ENCODE peak calls at places on chromosomes 6 and 20, in six cellular contexts. S is cardiac muscle cell, I is WERI-Rb-1, H is BJ, G is mesothelial cell of epicardium, K is NB4. P is an unnamed sample.

GRCh38 chr6:25659633-25660368 is 7.8 kb downstream of the SCGN start:
- DNase-seq in S (no peak), I (no peak), H (no peak), G (no peak), K (no peak), P (no peak)

GRCh38 chr6:98529364-98529763 is 305.0 kb upstream of the POU3F2 start:
- DNase-seq in S (no peak), I (no peak), H (no peak), G (no peak), K (no peak), P (no peak)

GRCh38 chr20:41482647-41483552 is 116.3 kb upstream of the EMILIN3 start:
- DNase-seq in S (no peak), I (peak; percentile 65), H (peak; percentile 91), G (no peak), K (no peak), P (no peak)

GRCh38 chr6:5510331-5510730 is 249.0 kb downstream of the FARS2 start:
- DNase-seq in S (no peak), I (no peak), H (no peak), G (no peak), K (no peak), P (no peak)

GRCh38 chr6:68876792-68877493 is 241.9 kb downstream of the ADGRB3 start:
- DNase-seq in S (peak; percentile 57), I (no peak), H (no peak), G (no peak), K (peak; percentile 30), P (no peak)

GRCh38 chr6:13273931-13274706 is 54.2 kb downstream of the TBC1D7 start:
- DNase-seq in S (no peak), I (no peak), H (no peak), G (no peak), K (peak; percentile 88), P (peak; percentile 47)

GRCh38 chr6:142926177-142926493 is 18.8 kb downstream of the HIVEP2 start:
- DNase-seq in S (no peak), I (no peak), H (no peak), G (no peak), K (no peak), P (no peak)

GRCh38 chr6:38131527-38131965 is 312.0 kb downstream of the ZFAND3 start:
- DNase-seq in S (no peak), I (no peak), H (peak; percentile 94), G (no peak), K (no peak), P (no peak)

GRCh38 chr20:46994341-46994740 is 99.7 kb downstream of the EYA2 start:
- DNase-seq in S (no peak), I (no peak), H (no peak), G (no peak), K (no peak), P (no peak)

GRCh38 chr20:53576586-53577318 is 16.9 kb downstream of the ZNF217 start:
- DNase-seq in S (no peak), I (no peak), H (no peak), G (peak; percentile 9), K (no peak), P (no peak)

GRCh38 chr20:35327074-35327976 is 35.1 kb upstream of the FAM83C start:
- DNase-seq in S (no peak), I (no peak), H (no peak), G (no peak), K (no peak), P (no peak)

GRCh38 chr6:52686878-52687699 is 16.2 kb downstream of the TMEM14A start:
- DNase-seq in S (no peak), I (no peak), H (no peak), G (no peak), K (no peak), P (no peak)

GRCh38 chr6:110897433-110897832 is 22.8 kb downstream of the AMD1 start:
- DNase-seq in S (no peak), I (no peak), H (no peak), G (no peak), K (peak; percentile 37), P (no peak)

GRCh38 chr20:20362774-20363435 is 5.0 kb upstream of the INSM1 start:
- DNase-seq in S (peak; percentile 30), I (no peak), H (no peak), G (no peak), K (peak; percentile 31), P (no peak)

GRCh38 chr6:36650848-36651247 is 27.7 kb upstream of the CDKN1A start:
- DNase-seq in S (no peak), I (no peak), H (no peak), G (no peak), K (peak; percentile 82), P (no peak)

GRCh38 chr20:25361287-25361683 is 29.4 kb downstream of the ABHD12 start:
- DNase-seq in S (no peak), I (no peak), H (no peak), G (no peak), K (no peak), P (no peak)

DNA sequence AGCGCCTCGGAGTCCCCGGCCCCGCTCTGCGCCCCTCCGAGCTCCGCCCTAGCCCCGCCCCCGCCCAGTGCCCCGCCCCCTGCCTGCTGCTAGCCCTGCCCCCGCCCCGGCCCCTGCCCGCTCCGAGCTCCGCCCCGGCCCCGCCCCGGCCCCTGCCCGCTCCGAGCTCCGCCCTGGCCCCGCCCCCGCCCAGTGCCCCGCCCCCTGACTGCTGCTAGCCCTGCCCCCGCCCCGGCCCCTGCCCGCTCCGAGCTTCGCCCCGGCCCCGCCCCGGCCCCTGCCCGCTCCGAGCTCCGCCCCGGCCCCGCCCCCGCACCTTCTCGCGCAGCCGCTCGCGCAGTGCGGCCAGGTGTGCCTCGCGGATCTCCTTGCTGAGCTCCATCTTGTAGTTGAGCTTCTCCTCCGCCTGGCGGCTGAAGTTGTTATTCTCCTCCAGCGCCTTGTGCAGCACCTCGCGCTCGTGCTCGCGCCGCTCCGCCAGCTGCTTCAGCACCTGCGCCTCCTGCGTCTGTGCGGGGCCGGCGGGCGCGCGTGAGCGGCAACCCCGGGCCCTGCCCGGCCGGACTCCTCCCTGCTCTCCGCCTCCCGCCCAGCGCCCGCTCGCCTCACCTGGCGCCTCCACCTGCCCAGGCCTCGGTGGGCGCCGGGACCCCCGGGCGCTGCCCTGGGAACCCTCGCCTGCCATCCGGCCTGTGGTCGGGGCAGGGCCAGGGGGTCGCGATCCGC is 11.3 kb downstream of the STMN3 start:
- DNase-seq in S (peak; percentile 92), I (peak; percentile 71), H (no peak), G (peak; percentile 95), K (peak; percentile 84), P (peak; percentile 86)
- TF ChIP-seq CTCF in S (peak; percentile 17), I (no peak), H (peak; percentile 28), G (peak; percentile 67), K (no peak), P (peak; percentile 42)

DNA sequence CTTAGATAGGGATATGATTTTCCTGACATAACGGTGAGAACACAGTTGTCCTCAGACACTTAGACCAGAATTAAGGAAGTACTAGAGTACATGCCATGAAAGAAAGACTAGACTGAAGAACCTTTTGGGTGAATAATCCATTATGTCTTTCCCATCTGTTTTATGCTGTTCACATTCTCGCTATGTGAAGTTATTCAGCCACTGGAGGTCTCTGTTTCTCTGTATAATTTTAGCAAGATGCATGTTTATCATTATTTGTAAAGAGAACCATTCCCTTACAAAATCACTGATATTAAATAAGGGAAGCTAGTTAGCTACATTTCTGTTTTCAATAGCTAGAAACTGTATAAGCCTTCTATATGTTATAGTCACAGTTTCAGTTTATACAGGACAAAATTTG is 391.9 kb downstream of the CD109 start:
- DNase-seq in S (no peak), I (no peak), H (no peak), G (no peak), K (peak; percentile 18), P (no peak)
- TF ChIP-seq CTCF in S (peak; percentile 31), I (no peak), H (peak; percentile 25), G (no peak), K (no peak), P (no peak)

GRCh38 chr20:52060794-52061714 is 130.5 kb downstream of the ZFP64 start:
- DNase-seq in S (peak; percentile 30), I (peak; percentile 69), H (no peak), G (no peak), K (no peak), P (no peak)
- TF ChIP-seq CTCF in S (peak; percentile 47), I (peak; percentile 81), H (peak; percentile 38), G (no peak), K (no peak), P (no peak)

DNA sequence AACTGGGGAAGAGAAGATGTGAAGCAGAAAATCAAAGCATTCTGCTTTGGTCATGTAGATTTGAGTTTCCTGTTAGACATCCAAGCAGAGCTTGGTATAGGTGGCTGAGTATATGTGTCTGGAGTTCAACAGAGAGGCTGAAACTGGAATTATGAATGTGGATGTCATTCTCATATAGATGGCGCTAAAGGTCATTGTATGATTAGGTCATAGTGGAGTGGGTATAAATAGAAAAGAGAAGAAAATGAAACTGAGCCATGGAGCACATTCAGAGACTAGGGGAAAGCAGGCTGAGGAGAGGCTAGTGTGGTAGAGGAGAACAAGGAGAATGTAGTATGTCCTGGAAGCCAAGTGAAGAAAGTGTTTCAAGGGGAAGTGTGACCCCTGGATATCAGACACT is 295.6 kb upstream of the PLN start:
- DNase-seq in S (no peak), I (no peak), H (no peak), G (no peak), K (peak; percentile 32), P (no peak)
- TF ChIP-seq CTCF in S (no peak), I (no peak), H (no peak), G (no peak), K (peak; percentile 14), P (no peak)

GRCh38 chr6:106431405-106431804 is 70.9 kb downstream of the CRYBG1 start:
- DNase-seq in S (no peak), I (no peak), H (no peak), G (no peak), K (no peak), P (no peak)
- TF ChIP-seq CTCF in S (no peak), I (no peak), H (no peak), G (no peak), K (no peak), P (no peak)

GRCh38 chr20:36575066-36575743 is 1.8 kb downstream of the TGIF2 start:
- DNase-seq in S (peak; percentile 86), I (no peak), H (no peak), G (peak; percentile 63), K (peak; percentile 66), P (peak; percentile 27)
- TF ChIP-seq CTCF in S (no peak), I (no peak), H (no peak), G (no peak), K (no peak), P (no peak)

DNA sequence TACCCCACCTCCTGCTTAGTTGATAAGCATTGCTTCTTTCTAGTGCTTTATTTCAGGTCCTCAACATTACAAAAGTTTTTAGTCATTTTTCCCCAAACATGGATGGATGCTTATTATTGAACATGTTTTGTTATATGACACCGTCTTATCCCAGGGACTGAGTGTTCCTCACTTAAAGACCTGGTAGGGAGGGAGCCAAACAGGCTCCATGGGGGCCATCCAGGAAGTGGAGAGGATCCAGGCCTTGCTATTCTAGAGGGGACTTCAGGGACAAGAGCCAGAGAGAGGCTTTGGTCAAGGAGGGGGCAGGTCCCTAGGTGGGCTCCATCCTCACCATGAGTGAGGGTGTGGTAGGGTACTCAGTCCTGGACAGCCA is 7.4 kb downstream of the SLC32A1 start:
- DNase-seq in S (no peak), I (no peak), H (no peak), G (no peak), K (no peak), P (no peak)
- TF ChIP-seq CTCF in S (no peak), I (no peak), H (no peak), G (peak; percentile 61), K (no peak), P (peak; percentile 30)

P was measured in natural killer cell.